ENCODE peak calls at places on chromosomes 3 and 15, in ten cellular contexts. One of them, this sample, is unnamed.
A peak's percentile ranks its signal among the peaks of the same experiment; 100 is the strongest.

GRCh38 chr3:127027061-127027735 is 44.3 kb downstream of the PLXNA1 start:
- DNase-seq in brain microvascular endothelial cell: no peak
- DNase-seq in pancreas: no peak
- DNase-seq in tibial artery: no peak
- DNase-seq in ascending aorta: no peak
- DNase-seq in HepG2: no peak
- DNase-seq in SK-N-SH: no peak
- DNase-seq in transverse colon: no peak
- DNase-seq in AG09309: no peak
- DNase-seq in upper lobe of right lung: no peak
- DNase-seq in this sample: no peak

GRCh38 chr3:195551381-195551978 is 8.4 kb upstream of the PPP1R2 start:
- DNase-seq in brain microvascular endothelial cell: no peak
- DNase-seq in pancreas: no peak
- DNase-seq in tibial artery: no peak
- DNase-seq in ascending aorta: peak; percentile 54
- DNase-seq in HepG2: no peak
- DNase-seq in SK-N-SH: no peak
- DNase-seq in transverse colon: no peak
- DNase-seq in AG09309: no peak
- DNase-seq in upper lobe of right lung: no peak
- DNase-seq in this sample: no peak

GRCh38 chr3:113668015-113668414 is 28.4 kb downstream of the USF3 start:
- DNase-seq in brain microvascular endothelial cell: peak; percentile 58
- DNase-seq in pancreas: no peak
- DNase-seq in tibial artery: no peak
- DNase-seq in ascending aorta: no peak
- DNase-seq in HepG2: no peak
- DNase-seq in SK-N-SH: no peak
- DNase-seq in transverse colon: no peak
- DNase-seq in AG09309: no peak
- DNase-seq in upper lobe of right lung: no peak
- DNase-seq in this sample: no peak

GRCh38 chr3:12143949-12144504 is 14.7 kb downstream of the TIMP4 start:
- DNase-seq in brain microvascular endothelial cell: peak; percentile 68
- DNase-seq in pancreas: peak; percentile 16
- DNase-seq in tibial artery: peak; percentile 96
- DNase-seq in ascending aorta: peak; percentile 97
- DNase-seq in HepG2: no peak
- DNase-seq in SK-N-SH: no peak
- DNase-seq in transverse colon: peak; percentile 35
- DNase-seq in AG09309: no peak
- DNase-seq in upper lobe of right lung: peak; percentile 72
- DNase-seq in this sample: no peak

GRCh38 chr3:55434789-55435188 is 52.3 kb downstream of the WNT5A start:
- DNase-seq in brain microvascular endothelial cell: peak; percentile 12
- DNase-seq in pancreas: peak; percentile 32
- DNase-seq in tibial artery: no peak
- DNase-seq in ascending aorta: no peak
- DNase-seq in HepG2: no peak
- DNase-seq in SK-N-SH: peak; percentile 14
- DNase-seq in transverse colon: peak; percentile 44
- DNase-seq in AG09309: no peak
- DNase-seq in upper lobe of right lung: no peak
- DNase-seq in this sample: no peak

GRCh38 chr3:170178631-170179030 is 2.9 kb downstream of the PHC3 start:
- DNase-seq in brain microvascular endothelial cell: no peak
- DNase-seq in pancreas: no peak
- DNase-seq in tibial artery: no peak
- DNase-seq in ascending aorta: no peak
- DNase-seq in HepG2: no peak
- DNase-seq in SK-N-SH: no peak
- DNase-seq in transverse colon: peak; percentile 41
- DNase-seq in AG09309: no peak
- DNase-seq in upper lobe of right lung: no peak
- DNase-seq in this sample: no peak

GRCh38 chr15:79653533-79653932 is 221.4 kb downstream of the MINAR1 start:
- DNase-seq in brain microvascular endothelial cell: no peak
- DNase-seq in pancreas: no peak
- DNase-seq in tibial artery: no peak
- DNase-seq in ascending aorta: no peak
- DNase-seq in HepG2: no peak
- DNase-seq in SK-N-SH: no peak
- DNase-seq in transverse colon: no peak
- DNase-seq in AG09309: no peak
- DNase-seq in upper lobe of right lung: no peak
- DNase-seq in this sample: no peak

GRCh38 chr3:194455481-194455880 is 31.3 kb downstream of the ATP13A3 start:
- DNase-seq in brain microvascular endothelial cell: no peak
- DNase-seq in pancreas: no peak
- DNase-seq in tibial artery: no peak
- DNase-seq in ascending aorta: no peak
- DNase-seq in HepG2: no peak
- DNase-seq in SK-N-SH: no peak
- DNase-seq in transverse colon: no peak
- DNase-seq in AG09309: no peak
- DNase-seq in upper lobe of right lung: no peak
- DNase-seq in this sample: no peak

GRCh38 chr15:90465140-90465929 is 64.4 kb upstream of the CRTC3 start:
- DNase-seq in brain microvascular endothelial cell: peak; percentile 9
- DNase-seq in pancreas: no peak
- DNase-seq in tibial artery: no peak
- DNase-seq in ascending aorta: no peak
- DNase-seq in HepG2: no peak
- DNase-seq in SK-N-SH: no peak
- DNase-seq in transverse colon: no peak
- DNase-seq in AG09309: peak; percentile 23
- DNase-seq in upper lobe of right lung: no peak
- DNase-seq in this sample: no peak

GRCh38 chr15:25811481-25811906 is 51.6 kb downstream of the ATP10A start:
- DNase-seq in brain microvascular endothelial cell: no peak
- DNase-seq in pancreas: no peak
- DNase-seq in tibial artery: peak; percentile 47
- DNase-seq in ascending aorta: no peak
- DNase-seq in HepG2: no peak
- DNase-seq in SK-N-SH: no peak
- DNase-seq in transverse colon: no peak
- DNase-seq in AG09309: no peak
- DNase-seq in upper lobe of right lung: no peak
- DNase-seq in this sample: no peak

GRCh38 chr3:9397911-9398714 is 698 bp downstream of the SETD5 start:
- DNase-seq in brain microvascular endothelial cell: peak; percentile 49
- DNase-seq in pancreas: peak; percentile 64
- DNase-seq in tibial artery: peak; percentile 79
- DNase-seq in ascending aorta: peak; percentile 70
- DNase-seq in HepG2: peak; percentile 40
- DNase-seq in SK-N-SH: peak; percentile 30
- DNase-seq in transverse colon: peak; percentile 56
- DNase-seq in AG09309: no peak
- DNase-seq in upper lobe of right lung: peak; percentile 68
- DNase-seq in this sample: no peak

GRCh38 chr15:72169236-72169920 is 28.2 kb downstream of the GRAMD2A start:
- DNase-seq in brain microvascular endothelial cell: no peak
- DNase-seq in pancreas: no peak
- DNase-seq in tibial artery: no peak
- DNase-seq in ascending aorta: no peak
- DNase-seq in HepG2: no peak
- DNase-seq in SK-N-SH: no peak
- DNase-seq in transverse colon: no peak
- DNase-seq in AG09309: no peak
- DNase-seq in upper lobe of right lung: no peak
- DNase-seq in this sample: no peak

GRCh38 chr3:76731471-76731870 is 308.4 kb upstream of the ROBO2 start:
- DNase-seq in brain microvascular endothelial cell: no peak
- DNase-seq in pancreas: no peak
- DNase-seq in tibial artery: no peak
- DNase-seq in ascending aorta: no peak
- DNase-seq in HepG2: no peak
- DNase-seq in SK-N-SH: no peak
- DNase-seq in transverse colon: no peak
- DNase-seq in AG09309: no peak
- DNase-seq in upper lobe of right lung: no peak
- DNase-seq in this sample: no peak

DNA sequence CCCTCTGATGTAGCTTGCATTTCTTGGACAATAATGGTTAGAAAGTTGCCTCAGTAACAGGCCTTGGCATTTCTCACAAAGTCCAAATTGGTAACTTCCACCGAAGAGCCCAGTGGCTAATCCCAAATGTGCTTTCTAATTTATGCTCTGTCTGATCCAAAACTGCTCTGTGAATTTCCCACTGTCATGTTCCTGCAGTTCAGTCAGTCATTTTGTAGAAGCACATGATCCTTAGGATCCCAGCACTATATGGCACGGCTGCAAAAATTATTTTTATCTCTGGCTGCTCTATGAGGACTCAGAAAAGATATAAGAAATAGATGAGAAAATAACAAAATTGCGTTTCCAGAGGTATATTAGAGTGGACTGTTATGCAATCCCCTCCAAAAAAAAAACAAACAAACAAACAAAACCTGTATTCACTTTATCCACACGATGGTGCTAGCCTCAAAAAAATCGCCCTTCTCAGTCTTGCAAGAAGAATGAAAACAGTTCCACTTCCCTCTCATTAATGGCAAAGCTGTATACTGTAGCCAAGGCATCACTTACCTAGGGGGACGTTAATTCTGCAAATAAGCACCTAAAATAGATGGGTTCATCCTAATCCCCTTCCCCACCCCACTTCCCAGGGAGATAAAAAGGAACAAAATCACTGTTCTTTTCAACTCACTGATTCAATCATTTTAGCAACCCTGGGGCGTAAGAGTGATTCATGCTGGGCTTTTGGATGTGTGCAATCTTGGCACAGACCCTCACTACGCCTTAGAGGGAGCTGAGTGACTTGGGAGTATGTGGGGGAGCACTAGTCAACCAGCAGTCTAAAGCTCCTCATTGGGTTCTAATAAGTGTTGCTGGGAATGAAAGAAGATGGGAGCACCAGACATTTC is 61.3 kb downstream of the TMCO5A start:
- DNase-seq in brain microvascular endothelial cell: peak; percentile 60
- DNase-seq in pancreas: peak; percentile 26
- DNase-seq in tibial artery: no peak
- DNase-seq in ascending aorta: no peak
- DNase-seq in HepG2: peak; percentile 18
- DNase-seq in SK-N-SH: peak; percentile 41
- DNase-seq in transverse colon: no peak
- DNase-seq in AG09309: peak; percentile 50
- DNase-seq in upper lobe of right lung: no peak
- DNase-seq in this sample: peak; percentile 39
- TF ChIP-seq CTCF in brain microvascular endothelial cell: peak; percentile 59
- TF ChIP-seq CTCF in pancreas: no peak
- TF ChIP-seq CTCF in tibial artery: peak; percentile 59
- TF ChIP-seq CTCF in ascending aorta: peak; percentile 64
- TF ChIP-seq CTCF in HepG2: peak; percentile 61
- TF ChIP-seq CTCF in SK-N-SH: peak; percentile 89
- TF ChIP-seq CTCF in transverse colon: peak; percentile 50
- TF ChIP-seq CTCF in AG09309: peak; percentile 57
- TF ChIP-seq CTCF in upper lobe of right lung: peak; percentile 60
- TF ChIP-seq CTCF in this sample: peak; percentile 74

GRCh38 chr3:162285252-162285651 is 788.6 kb downstream of the OTOL1 start:
- DNase-seq in brain microvascular endothelial cell: no peak
- DNase-seq in pancreas: no peak
- DNase-seq in tibial artery: no peak
- DNase-seq in ascending aorta: no peak
- DNase-seq in HepG2: no peak
- DNase-seq in SK-N-SH: no peak
- DNase-seq in transverse colon: no peak
- DNase-seq in AG09309: no peak
- DNase-seq in upper lobe of right lung: no peak
- DNase-seq in this sample: no peak
- H3K4me3 ChIP-seq in brain microvascular endothelial cell: no peak overlapping the region
- H3K4me3 ChIP-seq in pancreas: no peak overlapping the region
- H3K4me3 ChIP-seq in tibial artery: no peak overlapping the region
- H3K4me3 ChIP-seq in ascending aorta: no peak overlapping the region
- H3K4me3 ChIP-seq in HepG2: no peak overlapping the region
- H3K4me3 ChIP-seq in SK-N-SH: no peak overlapping the region
- H3K4me3 ChIP-seq in transverse colon: no peak overlapping the region
- H3K4me3 ChIP-seq in AG09309: no peak overlapping the region
- H3K4me3 ChIP-seq in upper lobe of right lung: no peak overlapping the region
- H3K4me3 ChIP-seq in this sample: no peak overlapping the region

GRCh38 chr3:38317186-38317759 is 29.3 kb upstream of the XYLB start:
- DNase-seq in brain microvascular endothelial cell: no peak
- DNase-seq in pancreas: no peak
- DNase-seq in tibial artery: no peak
- DNase-seq in ascending aorta: no peak
- DNase-seq in HepG2: no peak
- DNase-seq in SK-N-SH: no peak
- DNase-seq in transverse colon: no peak
- DNase-seq in AG09309: no peak
- DNase-seq in upper lobe of right lung: no peak
- DNase-seq in this sample: no peak
- TF ChIP-seq CTCF in brain microvascular endothelial cell: no peak
- TF ChIP-seq CTCF in pancreas: no peak
- TF ChIP-seq CTCF in tibial artery: no peak
- TF ChIP-seq CTCF in ascending aorta: no peak
- TF ChIP-seq CTCF in HepG2: no peak
- TF ChIP-seq CTCF in SK-N-SH: no peak
- TF ChIP-seq CTCF in transverse colon: no peak
- TF ChIP-seq CTCF in AG09309: no peak
- TF ChIP-seq CTCF in upper lobe of right lung: no peak
- TF ChIP-seq CTCF in this sample: no peak

GRCh38 chr15:39539466-39539865 is 41.4 kb upstream of the THBS1 start:
- DNase-seq in brain microvascular endothelial cell: no peak
- DNase-seq in pancreas: no peak
- DNase-seq in tibial artery: no peak
- DNase-seq in ascending aorta: no peak
- DNase-seq in HepG2: no peak
- DNase-seq in SK-N-SH: no peak
- DNase-seq in transverse colon: no peak
- DNase-seq in AG09309: no peak
- DNase-seq in upper lobe of right lung: no peak
- DNase-seq in this sample: no peak

GRCh38 chr15:39538936-39539335 is 41.9 kb upstream of the THBS1 start:
- DNase-seq in brain microvascular endothelial cell: no peak
- DNase-seq in pancreas: no peak
- DNase-seq in tibial artery: no peak
- DNase-seq in ascending aorta: no peak
- DNase-seq in HepG2: no peak
- DNase-seq in SK-N-SH: no peak
- DNase-seq in transverse colon: no peak
- DNase-seq in AG09309: no peak
- DNase-seq in upper lobe of right lung: no peak
- DNase-seq in this sample: no peak

GRCh38 chr15:39530446-39531342 is 50.2 kb upstream of the THBS1 start:
- DNase-seq in brain microvascular endothelial cell: no peak
- DNase-seq in pancreas: no peak
- DNase-seq in tibial artery: no peak
- DNase-seq in ascending aorta: no peak
- DNase-seq in HepG2: no peak
- DNase-seq in SK-N-SH: peak; percentile 12
- DNase-seq in transverse colon: no peak
- DNase-seq in AG09309: no peak
- DNase-seq in upper lobe of right lung: no peak
- DNase-seq in this sample: no peak

GRCh38 chr15:39535466-39535865 is 45.4 kb upstream of the THBS1 start:
- DNase-seq in brain microvascular endothelial cell: no peak
- DNase-seq in pancreas: no peak
- DNase-seq in tibial artery: no peak
- DNase-seq in ascending aorta: no peak
- DNase-seq in HepG2: no peak
- DNase-seq in SK-N-SH: no peak
- DNase-seq in transverse colon: no peak
- DNase-seq in AG09309: no peak
- DNase-seq in upper lobe of right lung: no peak
- DNase-seq in this sample: no peak

GRCh38 chr15:39534996-39535395 is 45.9 kb upstream of the THBS1 start:
- DNase-seq in brain microvascular endothelial cell: no peak
- DNase-seq in pancreas: no peak
- DNase-seq in tibial artery: no peak
- DNase-seq in ascending aorta: no peak
- DNase-seq in HepG2: no peak
- DNase-seq in SK-N-SH: no peak
- DNase-seq in transverse colon: no peak
- DNase-seq in AG09309: no peak
- DNase-seq in upper lobe of right lung: no peak
- DNase-seq in this sample: no peak
- H3K4me3 ChIP-seq in brain microvascular endothelial cell: no peak overlapping the region
- H3K4me3 ChIP-seq in pancreas: no peak overlapping the region
- H3K4me3 ChIP-seq in tibial artery: no peak overlapping the region
- H3K4me3 ChIP-seq in ascending aorta: no peak overlapping the region
- H3K4me3 ChIP-seq in HepG2: no peak overlapping the region
- H3K4me3 ChIP-seq in SK-N-SH: no peak overlapping the region
- H3K4me3 ChIP-seq in transverse colon: no peak overlapping the region
- H3K4me3 ChIP-seq in AG09309: no peak overlapping the region
- H3K4me3 ChIP-seq in upper lobe of right lung: no peak overlapping the region
- H3K4me3 ChIP-seq in this sample: no peak overlapping the region

This sample was measured in epithelial cell of proximal tubule.